ENCODE peak calls at places on chromosome 12, in ten cellular contexts. One of them, this sample, is unnamed.
A peak's percentile ranks its signal among the peaks of the same experiment; 100 is the strongest.

GRCh38 chr12:57765003-57765697 is 1.7 kb downstream of the CYP27B1 start:
- DNase-seq in cardiac fibroblast: peak; percentile 25
- DNase-seq in activated T-cell treated with anti-CD3 and anti-CD28 coated beads for 1 hour: peak; percentile 48
- DNase-seq in EL: peak; percentile 71
- DNase-seq in NCI-H2081: peak; percentile 15
- DNase-seq in GM12865: peak; percentile 61
- DNase-seq in activated CD4-positive, alpha-beta T cell treated with anti-CD3 and anti-CD28 coated beads for 48 hours: peak; percentile 76
- DNase-seq in BE2C: peak; percentile 49
- DNase-seq in T-helper 9 cell: peak; percentile 53
- DNase-seq in stimulated activated naive CD8-positive, alpha-beta T cell treated with anti-CD3 and anti-CD28 coated beads, Interleukin-15, amount 100 ng/mL, for 72 hours: peak; percentile 65
- DNase-seq in this sample: no peak

GRCh38 chr12:50086148-50086547 is 1.0 kb downstream of the SMARCD1 start:
- DNase-seq in cardiac fibroblast: no peak
- DNase-seq in activated T-cell treated with anti-CD3 and anti-CD28 coated beads for 1 hour: no peak
- DNase-seq in EL: no peak
- DNase-seq in NCI-H2081: no peak
- DNase-seq in GM12865: no peak
- DNase-seq in activated CD4-positive, alpha-beta T cell treated with anti-CD3 and anti-CD28 coated beads for 48 hours: no peak
- DNase-seq in BE2C: no peak
- DNase-seq in T-helper 9 cell: no peak
- DNase-seq in stimulated activated naive CD8-positive, alpha-beta T cell treated with anti-CD3 and anti-CD28 coated beads, Interleukin-15, amount 100 ng/mL, for 72 hours: no peak
- DNase-seq in this sample: no peak

GRCh38 chr12:46908236-46908935 is 82.6 kb upstream of the SLC38A4 start:
- DNase-seq in cardiac fibroblast: peak; percentile 33
- DNase-seq in activated T-cell treated with anti-CD3 and anti-CD28 coated beads for 1 hour: no peak
- DNase-seq in EL: peak; percentile 85
- DNase-seq in NCI-H2081: no peak
- DNase-seq in GM12865: no peak
- DNase-seq in activated CD4-positive, alpha-beta T cell treated with anti-CD3 and anti-CD28 coated beads for 48 hours: no peak
- DNase-seq in BE2C: no peak
- DNase-seq in T-helper 9 cell: no peak
- DNase-seq in stimulated activated naive CD8-positive, alpha-beta T cell treated with anti-CD3 and anti-CD28 coated beads, Interleukin-15, amount 100 ng/mL, for 72 hours: no peak
- DNase-seq in this sample: no peak

GRCh38 chr12:65522956-65523857 is 244.7 kb downstream of the MSRB3 start:
- DNase-seq in cardiac fibroblast: peak; percentile 53
- DNase-seq in activated T-cell treated with anti-CD3 and anti-CD28 coated beads for 1 hour: no peak
- DNase-seq in EL: peak; percentile 61
- DNase-seq in NCI-H2081: no peak
- DNase-seq in GM12865: no peak
- DNase-seq in activated CD4-positive, alpha-beta T cell treated with anti-CD3 and anti-CD28 coated beads for 48 hours: no peak
- DNase-seq in BE2C: no peak
- DNase-seq in T-helper 9 cell: no peak
- DNase-seq in stimulated activated naive CD8-positive, alpha-beta T cell treated with anti-CD3 and anti-CD28 coated beads, Interleukin-15, amount 100 ng/mL, for 72 hours: no peak
- DNase-seq in this sample: no peak

GRCh38 chr12:41286426-41286825 is 98.3 kb downstream of the PDZRN4 start:
- DNase-seq in cardiac fibroblast: no peak
- DNase-seq in activated T-cell treated with anti-CD3 and anti-CD28 coated beads for 1 hour: no peak
- DNase-seq in EL: no peak
- DNase-seq in NCI-H2081: peak; percentile 82
- DNase-seq in GM12865: no peak
- DNase-seq in activated CD4-positive, alpha-beta T cell treated with anti-CD3 and anti-CD28 coated beads for 48 hours: no peak
- DNase-seq in BE2C: no peak
- DNase-seq in T-helper 9 cell: no peak
- DNase-seq in stimulated activated naive CD8-positive, alpha-beta T cell treated with anti-CD3 and anti-CD28 coated beads, Interleukin-15, amount 100 ng/mL, for 72 hours: no peak
- DNase-seq in this sample: no peak

GRCh38 chr12:3081886-3082285 is 4.7 kb downstream of the TSPAN9 start:
- DNase-seq in cardiac fibroblast: no peak
- DNase-seq in activated T-cell treated with anti-CD3 and anti-CD28 coated beads for 1 hour: no peak
- DNase-seq in EL: no peak
- DNase-seq in NCI-H2081: no peak
- DNase-seq in GM12865: no peak
- DNase-seq in activated CD4-positive, alpha-beta T cell treated with anti-CD3 and anti-CD28 coated beads for 48 hours: no peak
- DNase-seq in BE2C: no peak
- DNase-seq in T-helper 9 cell: no peak
- DNase-seq in stimulated activated naive CD8-positive, alpha-beta T cell treated with anti-CD3 and anti-CD28 coated beads, Interleukin-15, amount 100 ng/mL, for 72 hours: no peak
- DNase-seq in this sample: no peak

GRCh38 chr12:10213168-10214130 is 772 bp downstream of the GABARAPL1 start:
- DNase-seq in cardiac fibroblast: peak; percentile 91
- DNase-seq in activated T-cell treated with anti-CD3 and anti-CD28 coated beads for 1 hour: peak; percentile 54
- DNase-seq in EL: peak; percentile 81
- DNase-seq in NCI-H2081: peak; percentile 55
- DNase-seq in GM12865: peak; percentile 63
- DNase-seq in activated CD4-positive, alpha-beta T cell treated with anti-CD3 and anti-CD28 coated beads for 48 hours: peak; percentile 82
- DNase-seq in BE2C: peak; percentile 29
- DNase-seq in T-helper 9 cell: peak; percentile 73
- DNase-seq in stimulated activated naive CD8-positive, alpha-beta T cell treated with anti-CD3 and anti-CD28 coated beads, Interleukin-15, amount 100 ng/mL, for 72 hours: peak; percentile 80
- DNase-seq in this sample: no peak

GRCh38 chr12:1828863-1829262 is 8.5 kb downstream of the LRTM2 start:
- DNase-seq in cardiac fibroblast: no peak
- DNase-seq in activated T-cell treated with anti-CD3 and anti-CD28 coated beads for 1 hour: no peak
- DNase-seq in EL: peak; percentile 18
- DNase-seq in NCI-H2081: no peak
- DNase-seq in GM12865: no peak
- DNase-seq in activated CD4-positive, alpha-beta T cell treated with anti-CD3 and anti-CD28 coated beads for 48 hours: no peak
- DNase-seq in BE2C: no peak
- DNase-seq in T-helper 9 cell: no peak
- DNase-seq in stimulated activated naive CD8-positive, alpha-beta T cell treated with anti-CD3 and anti-CD28 coated beads, Interleukin-15, amount 100 ng/mL, for 72 hours: no peak
- DNase-seq in this sample: no peak

GRCh38 chr12:69527506-69528272 is 57.5 kb downstream of the FRS2 start:
- DNase-seq in cardiac fibroblast: peak; percentile 84
- DNase-seq in activated T-cell treated with anti-CD3 and anti-CD28 coated beads for 1 hour: no peak
- DNase-seq in EL: peak; percentile 76
- DNase-seq in NCI-H2081: no peak
- DNase-seq in GM12865: no peak
- DNase-seq in activated CD4-positive, alpha-beta T cell treated with anti-CD3 and anti-CD28 coated beads for 48 hours: no peak
- DNase-seq in BE2C: no peak
- DNase-seq in T-helper 9 cell: no peak
- DNase-seq in stimulated activated naive CD8-positive, alpha-beta T cell treated with anti-CD3 and anti-CD28 coated beads, Interleukin-15, amount 100 ng/mL, for 72 hours: no peak
- DNase-seq in this sample: no peak

GRCh38 chr12:113418213-113418879 is 3.8 kb upstream of the SDSL start:
- DNase-seq in cardiac fibroblast: peak; percentile 26
- DNase-seq in activated T-cell treated with anti-CD3 and anti-CD28 coated beads for 1 hour: no peak
- DNase-seq in EL: no peak
- DNase-seq in NCI-H2081: no peak
- DNase-seq in GM12865: no peak
- DNase-seq in activated CD4-positive, alpha-beta T cell treated with anti-CD3 and anti-CD28 coated beads for 48 hours: no peak
- DNase-seq in BE2C: no peak
- DNase-seq in T-helper 9 cell: no peak
- DNase-seq in stimulated activated naive CD8-positive, alpha-beta T cell treated with anti-CD3 and anti-CD28 coated beads, Interleukin-15, amount 100 ng/mL, for 72 hours: no peak
- DNase-seq in this sample: no peak

GRCh38 chr12:121580959-121581680 is at the start of gene KDM2B:
- DNase-seq in cardiac fibroblast: peak; percentile 68
- DNase-seq in activated T-cell treated with anti-CD3 and anti-CD28 coated beads for 1 hour: no peak
- DNase-seq in EL: peak; percentile 81
- DNase-seq in NCI-H2081: peak; percentile 45
- DNase-seq in GM12865: peak; percentile 10
- DNase-seq in activated CD4-positive, alpha-beta T cell treated with anti-CD3 and anti-CD28 coated beads for 48 hours: peak; percentile 40
- DNase-seq in BE2C: no peak
- DNase-seq in T-helper 9 cell: no peak
- DNase-seq in stimulated activated naive CD8-positive, alpha-beta T cell treated with anti-CD3 and anti-CD28 coated beads, Interleukin-15, amount 100 ng/mL, for 72 hours: no peak
- DNase-seq in this sample: peak; percentile 59

GRCh38 chr12:132172619-132173018 is 28.4 kb downstream of the NOC4L start:
- DNase-seq in cardiac fibroblast: no peak
- DNase-seq in activated T-cell treated with anti-CD3 and anti-CD28 coated beads for 1 hour: no peak
- DNase-seq in EL: no peak
- DNase-seq in NCI-H2081: no peak
- DNase-seq in GM12865: no peak
- DNase-seq in activated CD4-positive, alpha-beta T cell treated with anti-CD3 and anti-CD28 coated beads for 48 hours: no peak
- DNase-seq in BE2C: no peak
- DNase-seq in T-helper 9 cell: no peak
- DNase-seq in stimulated activated naive CD8-positive, alpha-beta T cell treated with anti-CD3 and anti-CD28 coated beads, Interleukin-15, amount 100 ng/mL, for 72 hours: no peak
- DNase-seq in this sample: no peak

GRCh38 chr12:52082668-52082987 is 3.1 kb downstream of the SMIM41 start:
- DNase-seq in cardiac fibroblast: no peak
- DNase-seq in activated T-cell treated with anti-CD3 and anti-CD28 coated beads for 1 hour: no peak
- DNase-seq in EL: no peak
- DNase-seq in NCI-H2081: no peak
- DNase-seq in GM12865: no peak
- DNase-seq in activated CD4-positive, alpha-beta T cell treated with anti-CD3 and anti-CD28 coated beads for 48 hours: no peak
- DNase-seq in BE2C: no peak
- DNase-seq in T-helper 9 cell: no peak
- DNase-seq in stimulated activated naive CD8-positive, alpha-beta T cell treated with anti-CD3 and anti-CD28 coated beads, Interleukin-15, amount 100 ng/mL, for 72 hours: no peak
- DNase-seq in this sample: no peak

GRCh38 chr12:23197266-23197665 is 572.3 kb downstream of the ETNK1 start:
- DNase-seq in cardiac fibroblast: peak; percentile 48
- DNase-seq in activated T-cell treated with anti-CD3 and anti-CD28 coated beads for 1 hour: no peak
- DNase-seq in EL: no peak
- DNase-seq in NCI-H2081: no peak
- DNase-seq in GM12865: no peak
- DNase-seq in activated CD4-positive, alpha-beta T cell treated with anti-CD3 and anti-CD28 coated beads for 48 hours: no peak
- DNase-seq in BE2C: no peak
- DNase-seq in T-helper 9 cell: no peak
- DNase-seq in stimulated activated naive CD8-positive, alpha-beta T cell treated with anti-CD3 and anti-CD28 coated beads, Interleukin-15, amount 100 ng/mL, for 72 hours: no peak
- DNase-seq in this sample: no peak

GRCh38 chr12:19892186-19892585 is 452.9 kb downstream of the AEBP2 start:
- DNase-seq in cardiac fibroblast: no peak
- DNase-seq in activated T-cell treated with anti-CD3 and anti-CD28 coated beads for 1 hour: no peak
- DNase-seq in EL: peak; percentile 18
- DNase-seq in NCI-H2081: no peak
- DNase-seq in GM12865: no peak
- DNase-seq in activated CD4-positive, alpha-beta T cell treated with anti-CD3 and anti-CD28 coated beads for 48 hours: no peak
- DNase-seq in BE2C: no peak
- DNase-seq in T-helper 9 cell: no peak
- DNase-seq in stimulated activated naive CD8-positive, alpha-beta T cell treated with anti-CD3 and anti-CD28 coated beads, Interleukin-15, amount 100 ng/mL, for 72 hours: no peak
- DNase-seq in this sample: no peak

GRCh38 chr12:18320036-18320617 is 58.8 kb downstream of the PIK3C2G start:
- DNase-seq in cardiac fibroblast: peak; percentile 91
- DNase-seq in activated T-cell treated with anti-CD3 and anti-CD28 coated beads for 1 hour: no peak
- DNase-seq in EL: peak; percentile 89
- DNase-seq in NCI-H2081: peak; percentile 45
- DNase-seq in GM12865: peak; percentile 59
- DNase-seq in activated CD4-positive, alpha-beta T cell treated with anti-CD3 and anti-CD28 coated beads for 48 hours: no peak
- DNase-seq in BE2C: peak; percentile 31
- DNase-seq in T-helper 9 cell: no peak
- DNase-seq in stimulated activated naive CD8-positive, alpha-beta T cell treated with anti-CD3 and anti-CD28 coated beads, Interleukin-15, amount 100 ng/mL, for 72 hours: no peak
- DNase-seq in this sample: no peak

GRCh38 chr12:127191124-127191523 is 1075.8 kb upstream of the TMEM132C start:
- DNase-seq in cardiac fibroblast: peak; percentile 79
- DNase-seq in activated T-cell treated with anti-CD3 and anti-CD28 coated beads for 1 hour: no peak
- DNase-seq in EL: peak; percentile 68
- DNase-seq in NCI-H2081: no peak
- DNase-seq in GM12865: no peak
- DNase-seq in activated CD4-positive, alpha-beta T cell treated with anti-CD3 and anti-CD28 coated beads for 48 hours: no peak
- DNase-seq in BE2C: no peak
- DNase-seq in T-helper 9 cell: no peak
- DNase-seq in stimulated activated naive CD8-positive, alpha-beta T cell treated with anti-CD3 and anti-CD28 coated beads, Interleukin-15, amount 100 ng/mL, for 72 hours: no peak
- DNase-seq in this sample: no peak

GRCh38 chr12:26874501-26875296 is 41.7 kb upstream of the ITPR2 start:
- DNase-seq in cardiac fibroblast: no peak
- DNase-seq in activated T-cell treated with anti-CD3 and anti-CD28 coated beads for 1 hour: no peak
- DNase-seq in EL: no peak
- DNase-seq in NCI-H2081: no peak
- DNase-seq in GM12865: peak; percentile 82
- DNase-seq in activated CD4-positive, alpha-beta T cell treated with anti-CD3 and anti-CD28 coated beads for 48 hours: no peak
- DNase-seq in BE2C: no peak
- DNase-seq in T-helper 9 cell: no peak
- DNase-seq in stimulated activated naive CD8-positive, alpha-beta T cell treated with anti-CD3 and anti-CD28 coated beads, Interleukin-15, amount 100 ng/mL, for 72 hours: no peak
- DNase-seq in this sample: no peak

GRCh38 chr12:54432815-54433164 is 13.7 kb upstream of the ITGA5 start:
- DNase-seq in cardiac fibroblast: no peak
- DNase-seq in activated T-cell treated with anti-CD3 and anti-CD28 coated beads for 1 hour: no peak
- DNase-seq in EL: no peak
- DNase-seq in NCI-H2081: no peak
- DNase-seq in GM12865: no peak
- DNase-seq in activated CD4-positive, alpha-beta T cell treated with anti-CD3 and anti-CD28 coated beads for 48 hours: no peak
- DNase-seq in BE2C: no peak
- DNase-seq in T-helper 9 cell: no peak
- DNase-seq in stimulated activated naive CD8-positive, alpha-beta T cell treated with anti-CD3 and anti-CD28 coated beads, Interleukin-15, amount 100 ng/mL, for 72 hours: no peak
- DNase-seq in this sample: no peak

GRCh38 chr12:69583203-69583602 is 2.1 kb upstream of the CCT2 start:
- DNase-seq in cardiac fibroblast: no peak
- DNase-seq in activated T-cell treated with anti-CD3 and anti-CD28 coated beads for 1 hour: no peak
- DNase-seq in EL: peak; percentile 29
- DNase-seq in NCI-H2081: no peak
- DNase-seq in GM12865: no peak
- DNase-seq in activated CD4-positive, alpha-beta T cell treated with anti-CD3 and anti-CD28 coated beads for 48 hours: no peak
- DNase-seq in BE2C: no peak
- DNase-seq in T-helper 9 cell: no peak
- DNase-seq in stimulated activated naive CD8-positive, alpha-beta T cell treated with anti-CD3 and anti-CD28 coated beads, Interleukin-15, amount 100 ng/mL, for 72 hours: no peak
- DNase-seq in this sample: no peak